ENCODE peak calls at places on chromosome 11, in eight cellular contexts. M is mesenchymal stem cell, U is left ventricle myocardium inferior, P is GM10248, R is mesendoderm, B is anterior cingulate cortex, D is hypothalamus, C is stomach. J is an unnamed sample.
A peak's percentile ranks its signal among the peaks of the same experiment; 100 is the strongest.

GRCh38 chr11:104522650-104523049 is 358.7 kb upstream of the PDGFD start:
- DNase-seq in M (no peak), U (no peak), P (no peak), R (no peak), B (no peak), D (no peak), C (no peak), J (no peak)

GRCh38 chr11:69215216-69215615 is 59.5 kb downstream of the SMIM38 start:
- DNase-seq in M (no peak), U (no peak), P (no peak), R (no peak), B (no peak), D (no peak), C (peak; percentile 9), J (no peak)

GRCh38 chr11:70824590-70825300 is 426.4 kb downstream of the CTTN start:
- DNase-seq in M (no peak), U (no peak), P (no peak), R (peak; percentile 34), B (no peak), D (no peak), C (no peak), J (no peak)

GRCh38 chr11:11244470-11245080 is 108.5 kb downstream of the CSNK2A3 start:
- DNase-seq in M (no peak), U (no peak), P (no peak), R (peak; percentile 75), B (no peak), D (no peak), C (no peak), J (no peak)

GRCh38 chr11:35143509-35144102 is 4.6 kb downstream of the CD44 start:
- DNase-seq in M (peak; percentile 25), U (no peak), P (no peak), R (no peak), B (no peak), D (no peak), C (no peak), J (no peak)

GRCh38 chr11:47565340-47566165 is at the start of gene PTPMT1:
- DNase-seq in M (peak; percentile 74), U (peak; percentile 82), P (peak; percentile 88), R (peak; percentile 86), B (peak; percentile 57), D (no peak), C (peak; percentile 77), J (peak; percentile 66)

GRCh38 chr11:47415091-47415854 is 6.9 kb downstream of the SLC39A13 start:
- DNase-seq in M (no peak), U (no peak), P (no peak), R (no peak), B (no peak), D (no peak), C (no peak), J (no peak)

GRCh38 chr11:22668005-22668796 is 1.8 kb downstream of the GAS2 start:
- DNase-seq in M (no peak), U (no peak), P (no peak), R (no peak), B (no peak), D (no peak), C (no peak), J (no peak)

GRCh38 chr11:64437426-64437825 is 78.5 kb downstream of the RPS6KA4 start:
- DNase-seq in M (no peak), U (no peak), P (no peak), R (no peak), B (no peak), D (no peak), C (no peak), J (no peak)

GRCh38 chr11:3154001-3154599 is 11.0 kb downstream of the OSBPL5 start:
- DNase-seq in M (no peak), U (peak; percentile 16), P (no peak), R (no peak), B (no peak), D (no peak), C (no peak), J (peak; percentile 24)

GRCh38 chr11:63277345-63277943 is 34.0 kb upstream of the SLC22A25 start:
- DNase-seq in M (no peak), U (no peak), P (no peak), R (peak; percentile 43), B (no peak), D (no peak), C (no peak), J (no peak)

GRCh38 chr11:34621876-34622275 is 983 bp downstream of the EHF start:
- DNase-seq in M (no peak), U (no peak), P (no peak), R (no peak), B (no peak), D (no peak), C (no peak), J (no peak)

GRCh38 chr11:10005955-10006525 is 288.0 kb downstream of the SBF2 start:
- DNase-seq in M (no peak), U (no peak), P (no peak), R (no peak), B (no peak), D (no peak), C (no peak), J (no peak)

GRCh38 chr11:131217313-131218297 is 152.8 kb upstream of the NTM start:
- DNase-seq in M (no peak), U (no peak), P (no peak), R (peak; percentile 45), B (no peak), D (no peak), C (no peak), J (no peak)

GRCh38 chr11:76610871-76611475 is 59.6 kb downstream of the LRRC32 start:
- DNase-seq in M (peak; percentile 26), U (peak; percentile 65), P (no peak), R (peak; percentile 72), B (no peak), D (no peak), C (no peak), J (no peak)

GRCh38 chr11:1782831-1783724 is 19.4 kb upstream of the CTSD start:
- DNase-seq in M (peak; percentile 96), U (no peak), P (no peak), R (no peak), B (no peak), D (no peak), C (no peak), J (no peak)

GRCh38 chr11:11297578-11297977 is 55.5 kb downstream of the CSNK2A3 start:
- DNase-seq in M (no peak), U (no peak), P (no peak), R (no peak), B (no peak), D (no peak), C (no peak), J (no peak)